ENCODE peak calls at places on chromosomes 2 and 18, in eight cellular contexts. J, V, L, E, H, I, N and X are unnamed samples.

GRCh38 chr2:171652411-171652775 is 34.9 kb upstream of the DYNC1I2 start:
- DNase-seq in V (no peak), H (no peak), N (no peak), L (no peak), J (no peak), E (no peak), I (no peak), X (no peak)

GRCh38 chr18:33154049-33154448 is 286.5 kb downstream of the CCDC178 start:
- DNase-seq in H (no peak), J (no peak), N (no peak), V (no peak), I (no peak), L (no peak), E (no peak), X (no peak)

GRCh38 chr2:157777425-157777824 is 98.7 kb downstream of the ACVR1 start:
- DNase-seq in N (peak), L (peak), E (peak), I (no peak), V (peak), H (peak), J (peak), X (peak)

GRCh38 chr18:55589625-55590291 is 1.8 kb upstream of the TCF4 start:
- DNase-seq in J (peak), L (peak), H (peak), N (peak), V (peak), E (peak), I (peak), X (peak)

GRCh38 chr2:183898641-183899040 is 699.7 kb upstream of the ZNF804A start:
- DNase-seq in E (no peak), L (no peak), H (no peak), I (no peak), V (no peak), N (no peak), J (no peak), X (no peak)

GRCh38 chr2:125516496-125517109 is 1139.4 kb upstream of the GYPC start:
- DNase-seq in V (peak), I (no peak), L (peak), J (no peak), N (no peak), H (no peak), E (no peak), X (peak)

GRCh38 chr18:25350561-25351201 is 1.3 kb downstream of the ZNF521 start:
- DNase-seq in I (peak), L (peak), H (no peak), J (peak), N (peak), E (peak), V (peak), X (no peak)

GRCh38 chr2:116487336-116487735 is 1327.2 kb upstream of the DDX18 start:
- DNase-seq in L (no peak), N (no peak), H (no peak), I (no peak), E (no peak), V (no peak), J (no peak), X (no peak)

GRCh38 chr2:104658149-104658839 is 195.6 kb upstream of the POU3F3 start:
- DNase-seq in N (no peak), E (peak), J (no peak), V (no peak), I (no peak), L (peak), H (no peak), X (no peak)

GRCh38 chr2:99216096-99216495 is 35.1 kb downstream of the MRPL30 start:
- DNase-seq in V (no peak), E (no peak), N (no peak), J (no peak), H (no peak), L (no peak), I (no peak), X (no peak)

GRCh38 chr2:131014141-131014540 is 79.1 kb downstream of the FAM168B start:
- DNase-seq in N (no peak), L (no peak), I (no peak), H (no peak), J (no peak), E (no peak), V (no peak), X (no peak)

GRCh38 chr2:167451496-167452289 is 563.4 kb downstream of the XIRP2 start:
- DNase-seq in N (no peak), J (no peak), L (no peak), V (no peak), I (no peak), E (no peak), H (no peak), X (no peak)

GRCh38 chr2:218569038-218569431 is 396 bp downstream of the CNOT9 start:
- DNase-seq in J (no peak), V (peak), H (peak), E (no peak), N (peak), I (peak), L (peak), X (peak)

GRCh38 chr2:154400891-154401290 is 297.6 kb upstream of the KCNJ3 start:
- DNase-seq in L (no peak), I (no peak), E (no peak), J (no peak), H (no peak), N (no peak), V (no peak), X (peak)

GRCh38 chr2:75790121-75790520 is 79.4 kb upstream of the GCFC2 start:
- DNase-seq in N (no peak), E (no peak), V (peak), L (no peak), H (no peak), J (no peak), I (no peak), X (no peak)

GRCh38 chr18:38930881-38931753 is 1365.5 kb upstream of the CELF4 start:
- DNase-seq in H (no peak), N (no peak), I (no peak), V (no peak), E (no peak), L (no peak), J (no peak), X (peak)

GRCh38 chr2:219688560-219689445 is 61.4 kb downstream of the SLC4A3 start:
- DNase-seq in E (no peak), N (peak), L (no peak), I (peak), H (no peak), J (no peak), V (no peak), X (no peak)

GRCh38 chr18:49757513-49758262 is 55.6 kb downstream of the ACAA2 start:
- DNase-seq in N (no peak), V (no peak), J (no peak), E (no peak), L (no peak), H (no peak), I (no peak), X (peak)

GRCh38 chr18:77879829-77880228 is 630.2 kb downstream of the GALR1 start:
- DNase-seq in I (no peak), J (no peak), H (no peak), N (no peak), V (no peak), L (no peak), E (no peak), X (no peak)

GRCh38 chr2:133985563-133985962 is 268.3 kb upstream of the MGAT5 start:
- DNase-seq in V (no peak), E (no peak), N (no peak), J (no peak), L (no peak), H (no peak), I (no peak), X (no peak)

GRCh38 chr2:85795331-85796045 is 41.7 kb downstream of the ATOH8 start:
- DNase-seq in I (peak), N (no peak), L (no peak), J (no peak), H (no peak), V (no peak), E (no peak), X (no peak)

GRCh38 chr2:100470898-100471514 is 724 bp downstream of the NMS start:
- DNase-seq in H (no peak), E (no peak), V (no peak), I (no peak), L (peak), N (no peak), J (no peak), X (peak)

GRCh38 chr2:201093573-201093972 is 21.8 kb downstream of the NDUFB3 start:
- DNase-seq in N (no peak), V (no peak), L (no peak), E (no peak), J (no peak), H (no peak), I (no peak), X (no peak)

GRCh38 chr18:13437034-13437433 is 218.5 kb downstream of the LDLRAD4 start:
- DNase-seq in V (no peak), J (no peak), I (peak), E (no peak), L (no peak), H (no peak), N (no peak), X (no peak)

GRCh38 chr2:9441556-9441955 is 18.1 kb downstream of the CPSF3 start:
- DNase-seq in N (no peak), E (no peak), J (no peak), H (no peak), V (no peak), L (no peak), I (no peak), X (peak)

GRCh38 chr2:127175821-127176354 is 44.2 kb downstream of the CYP27C1 start:
- DNase-seq in H (no peak), V (peak), J (no peak), I (no peak), L (no peak), N (no peak), E (no peak), X (no peak)

GRCh38 chr2:160868891-160869290 is 291.3 kb upstream of the TANK start:
- DNase-seq in I (no peak), N (peak), H (no peak), E (no peak), L (no peak), J (no peak), V (no peak), X (no peak)

GRCh38 chr18:41444943-41445342 is 510.1 kb upstream of the PIK3C3 start:
- DNase-seq in J (no peak), N (peak), V (no peak), E (no peak), I (no peak), L (no peak), H (no peak), X (no peak)

GRCh38 chr18:53887447-53887846 is 337.0 kb downstream of the MBD2 start:
- DNase-seq in N (no peak), V (no peak), J (no peak), E (no peak), I (no peak), H (no peak), L (no peak), X (no peak)

GRCh38 chr18:13392899-13393298 is 174.3 kb downstream of the LDLRAD4 start:
- DNase-seq in E (no peak), J (no peak), N (no peak), I (no peak), L (no peak), H (no peak), V (peak), X (no peak)

GRCh38 chr18:5969355-5970003 is 74.2 kb upstream of the TMEM200C start:
- DNase-seq in I (no peak), E (no peak), L (no peak), V (no peak), H (no peak), J (no peak), N (no peak), X (no peak)

GRCh38 chr2:70517804-70518203 is 35.8 kb downstream of the TGFA start:
- DNase-seq in E (no peak), L (no peak), H (no peak), V (no peak), N (no peak), I (no peak), J (no peak), X (no peak)

GRCh38 chr2:204333861-204334260 is 211.4 kb upstream of the PARD3B start:
- DNase-seq in H (no peak), L (no peak), E (no peak), J (no peak), N (no peak), V (no peak), I (no peak), X (no peak)

GRCh38 chr2:213251618-213252017 is 32.6 kb upstream of the SPAG16 start:
- DNase-seq in V (peak), L (no peak), I (no peak), J (no peak), N (peak), H (no peak), E (no peak), X (peak)

GRCh38 chr2:231932985-231933915 is 7.1 kb upstream of the NPPC start:
- DNase-seq in N (no peak), J (no peak), V (no peak), I (no peak), H (no peak), E (no peak), L (no peak), X (no peak)

GRCh38 chr2:24124003-24124585 is 825 bp downstream of the FAM228B start:
- DNase-seq in N (no peak), E (no peak), L (no peak), V (peak), H (no peak), I (no peak), J (no peak), X (no peak)

GRCh38 chr18:65750421-65751144 is at the start of gene CDH7:
- DNase-seq in I (no peak), V (peak), J (no peak), H (no peak), E (no peak), N (no peak), L (peak), X (no peak)

GRCh38 chr18:48472610-48473009 is 63.4 kb upstream of the ZBTB7C start:
- DNase-seq in L (no peak), N (no peak), V (no peak), J (no peak), I (no peak), E (no peak), H (no peak), X (no peak)

GRCh38 chr2:101401316-101401660 is 14.0 kb upstream of the CREG2 start:
- DNase-seq in N (no peak), J (no peak), I (no peak), E (no peak), V (no peak), L (no peak), H (no peak), X (no peak)

GRCh38 chr18:73918816-73919215 is 228.8 kb downstream of the FBXO15 start:
- DNase-seq in L (no peak), J (no peak), H (no peak), N (no peak), E (no peak), I (no peak), V (no peak), X (no peak)